ENCODE peak calls at places on chromosome 12, in nine cellular contexts. P is MM.1S; O is EH; T is SW 1271; A is effector memory CD8-positive, alpha-beta T cell; R is CD4-positive, alpha-beta memory T cell; C is posterior cingulate gyrus; D is left kidney; Q is bronchial epithelial cell. X is an unnamed sample.
A peak's percentile ranks its signal among the peaks of the same experiment; 100 is the strongest.

GRCh38 chr12:56684745-56685369 is 3.2 kb downstream of the PTGES3 start:
- DNase-seq in P (peak; percentile 27), O (no peak), T (no peak), A (no peak), R (no peak), C (no peak), D (peak; percentile 48), Q (no peak), X (peak; percentile 24)

GRCh38 chr12:95805864-95806669 is 15.5 kb upstream of the NTN4 start:
- DNase-seq in P (no peak), O (peak; percentile 100), T (peak; percentile 92), A (peak; percentile 37), R (peak; percentile 53), C (no peak), D (no peak), Q (peak; percentile 100), X (peak; percentile 96)

GRCh38 chr12:15526033-15526432 is 203.7 kb downstream of the PTPRO start:
- DNase-seq in P (peak; percentile 83), O (no peak), T (no peak), A (no peak), R (no peak), C (no peak), D (no peak), Q (peak; percentile 70), X (peak; percentile 72)

GRCh38 chr12:42128327-42128726 is 16.3 kb downstream of the GXYLT1 start:
- DNase-seq in P (no peak), O (peak; percentile 44), T (no peak), A (no peak), R (no peak), C (no peak), D (no peak), Q (peak; percentile 51), X (peak; percentile 34)

GRCh38 chr12:84964048-84964447 is 51.4 kb upstream of the SLC6A15 start:
- DNase-seq in P (no peak), O (no peak), T (no peak), A (no peak), R (no peak), C (no peak), D (no peak), Q (no peak), X (no peak)

GRCh38 chr12:24600996-24601395 is 347.9 kb downstream of the BCAT1 start:
- DNase-seq in P (no peak), O (peak; percentile 91), T (no peak), A (no peak), R (no peak), C (no peak), D (no peak), Q (peak; percentile 85), X (peak; percentile 55)

GRCh38 chr12:92929957-92930356 is 862 bp upstream of the EEA1 start:
- DNase-seq in P (peak; percentile 8), O (no peak), T (no peak), A (no peak), R (no peak), C (no peak), D (peak; percentile 13), Q (no peak), X (peak; percentile 27)

GRCh38 chr12:120228291-120229070 is 27.6 kb upstream of the RPLP0 start:
- DNase-seq in P (peak; percentile 62), O (peak; percentile 84), T (peak; percentile 58), A (peak; percentile 84), R (peak; percentile 85), C (peak; percentile 86), D (peak; percentile 95), Q (peak; percentile 68), X (peak; percentile 84)

GRCh38 chr12:62769076-62769619 is 165.8 kb downstream of the PPM1H start:
- DNase-seq in P (no peak), O (no peak), T (no peak), A (no peak), R (no peak), C (no peak), D (no peak), Q (no peak), X (no peak)

GRCh38 chr12:1282670-1283361 is 291.8 kb downstream of the ERC1 start:
- DNase-seq in P (no peak), O (no peak), T (no peak), A (no peak), R (no peak), C (no peak), D (no peak), Q (no peak), X (no peak)

GRCh38 chr12:98646165-98646764 is 1.2 kb downstream of the APAF1 start:
- DNase-seq in P (no peak), O (peak; percentile 55), T (peak; percentile 9), A (no peak), R (peak; percentile 1), C (no peak), D (peak; percentile 42), Q (peak; percentile 64), X (peak; percentile 31)

GRCh38 chr12:50550530-50551223 is 45.9 kb downstream of the DIP2B start:
- DNase-seq in P (no peak), O (peak; percentile 26), T (no peak), A (no peak), R (no peak), C (no peak), D (no peak), Q (peak; percentile 78), X (peak; percentile 33)

GRCh38 chr12:106147956-106148355 is 9.2 kb upstream of the NUAK1 start:
- DNase-seq in P (no peak), O (no peak), T (no peak), A (no peak), R (no peak), C (peak; percentile 66), D (no peak), Q (no peak), X (no peak)

GRCh38 chr12:57173683-57174082 is 26.3 kb upstream of the LRP1-AS start:
- DNase-seq in P (no peak), O (no peak), T (no peak), A (no peak), R (no peak), C (no peak), D (no peak), Q (no peak), X (no peak)

GRCh38 chr12:108381793-108382436 is 42.8 kb upstream of the CMKLR1 start:
- DNase-seq in P (peak; percentile 23), O (peak; percentile 11), T (no peak), A (no peak), R (no peak), C (no peak), D (peak; percentile 86), Q (no peak), X (peak; percentile 43)

GRCh38 chr12:65387396-65387795 is 108.9 kb downstream of the MSRB3 start:
- DNase-seq in P (no peak), O (no peak), T (no peak), A (no peak), R (no peak), C (no peak), D (no peak), Q (no peak), X (no peak)

GRCh38 chr12:51262758-51263177 is 7.4 kb downstream of the SMAGP start:
- DNase-seq in P (peak; percentile 9), O (peak; percentile 75), T (peak; percentile 39), A (peak; percentile 22), R (no peak), C (peak; percentile 35), D (peak; percentile 92), Q (peak; percentile 29), X (peak; percentile 55)

GRCh38 chr12:63668028-63668799 is at the start of gene DPY19L2:
- DNase-seq in P (peak; percentile 60), O (peak; percentile 71), T (no peak), A (peak; percentile 11), R (no peak), C (peak; percentile 70), D (peak; percentile 97), Q (peak; percentile 9), X (no peak)

GRCh38 chr12:91877022-91877421 is 268.6 kb downstream of the BTG1 start:
- DNase-seq in P (no peak), O (no peak), T (no peak), A (peak; percentile 86), R (peak; percentile 87), C (peak; percentile 18), D (peak; percentile 12), Q (peak; percentile 62), X (no peak)

GRCh38 chr12:128268348-128268725 is 1.4 kb downstream of the TMEM132C start:
- DNase-seq in P (no peak), O (no peak), T (no peak), A (no peak), R (no peak), C (no peak), D (peak; percentile 35), Q (no peak), X (no peak)

GRCh38 chr12:56104815-56105476 is 587 bp downstream of the PA2G4 start:
- DNase-seq in P (peak; percentile 19), O (peak; percentile 21), T (no peak), A (no peak), R (no peak), C (no peak), D (peak; percentile 52), Q (no peak), X (peak; percentile 21)

GRCh38 chr12:106831699-106832098 is 57.2 kb downstream of the RIC8B start:
- DNase-seq in P (no peak), O (no peak), T (no peak), A (no peak), R (no peak), C (no peak), D (no peak), Q (no peak), X (no peak)

GRCh38 chr12:20376984-20377383 is 8.6 kb downstream of the PDE3A start:
- DNase-seq in P (peak; percentile 27), O (peak; percentile 47), T (no peak), A (no peak), R (no peak), C (no peak), D (peak; percentile 40), Q (peak; percentile 37), X (peak; percentile 28)

X was measured in MCF 10A.